ENCODE peak calls at places on chromosomes 4 and X, in eight cellular contexts. One of them, this sample, is unnamed.

GRCh38 chr4:89410687-89411086 is 103.1 kb upstream of the GPRIN3 start:
- DNase-seq in NCI-H2029 treated with DMSO at 0.1 percent for 48 hours: no peak
- DNase-seq in ascending aorta: no peak
- DNase-seq in NCI-H748 treated with DMSO at 0.1 percent for 48 hours: no peak
- DNase-seq in GM19239: no peak
- DNase-seq in nephron progenitor cell: no peak
- DNase-seq in activated CD4-positive, alpha-beta T cell treated with anti-CD3 and anti-CD28 coated beads, Interleukin-2, amount 50 U/mL, for 1 hour: no peak
- DNase-seq in activated naive CD8-positive, alpha-beta T cell treated with anti-CD3 and anti-CD28 coated beads for 36 hours: no peak
- DNase-seq in this sample: no peak

GRCh38 chr4:185016946-185017797 is 1.1 kb upstream of the HELT start:
- DNase-seq in NCI-H2029 treated with DMSO at 0.1 percent for 48 hours: no peak
- DNase-seq in ascending aorta: no peak
- DNase-seq in NCI-H748 treated with DMSO at 0.1 percent for 48 hours: no peak
- DNase-seq in GM19239: no peak
- DNase-seq in nephron progenitor cell: no peak
- DNase-seq in activated CD4-positive, alpha-beta T cell treated with anti-CD3 and anti-CD28 coated beads, Interleukin-2, amount 50 U/mL, for 1 hour: no peak
- DNase-seq in activated naive CD8-positive, alpha-beta T cell treated with anti-CD3 and anti-CD28 coated beads for 36 hours: no peak
- DNase-seq in this sample: no peak

GRCh38 chr4:66639361-66639760 is 905.9 kb downstream of the CENPC start:
- DNase-seq in NCI-H2029 treated with DMSO at 0.1 percent for 48 hours: no peak
- DNase-seq in ascending aorta: no peak
- DNase-seq in NCI-H748 treated with DMSO at 0.1 percent for 48 hours: no peak
- DNase-seq in GM19239: no peak
- DNase-seq in nephron progenitor cell: no peak
- DNase-seq in activated CD4-positive, alpha-beta T cell treated with anti-CD3 and anti-CD28 coated beads, Interleukin-2, amount 50 U/mL, for 1 hour: no peak
- DNase-seq in activated naive CD8-positive, alpha-beta T cell treated with anti-CD3 and anti-CD28 coated beads for 36 hours: no peak
- DNase-seq in this sample: no peak

GRCh38 chr4:48081196-48081595 is 52.9 kb downstream of the TXK start:
- DNase-seq in NCI-H2029 treated with DMSO at 0.1 percent for 48 hours: no peak
- DNase-seq in ascending aorta: no peak
- DNase-seq in NCI-H748 treated with DMSO at 0.1 percent for 48 hours: no peak
- DNase-seq in GM19239: no peak
- DNase-seq in nephron progenitor cell: no peak
- DNase-seq in activated CD4-positive, alpha-beta T cell treated with anti-CD3 and anti-CD28 coated beads, Interleukin-2, amount 50 U/mL, for 1 hour: no peak
- DNase-seq in activated naive CD8-positive, alpha-beta T cell treated with anti-CD3 and anti-CD28 coated beads for 36 hours: no peak
- DNase-seq in this sample: no peak

GRCh38 chrX:3526749-3527148 is 180.3 kb upstream of the MXRA5 start:
- DNase-seq in NCI-H2029 treated with DMSO at 0.1 percent for 48 hours: no peak
- DNase-seq in ascending aorta: no peak
- DNase-seq in NCI-H748 treated with DMSO at 0.1 percent for 48 hours: no peak
- DNase-seq in GM19239: no peak
- DNase-seq in nephron progenitor cell: no peak
- DNase-seq in activated CD4-positive, alpha-beta T cell treated with anti-CD3 and anti-CD28 coated beads, Interleukin-2, amount 50 U/mL, for 1 hour: no peak
- DNase-seq in activated naive CD8-positive, alpha-beta T cell treated with anti-CD3 and anti-CD28 coated beads for 36 hours: no peak
- DNase-seq in this sample: no peak

GRCh38 chrX:55638933-55639332 is 15.7 kb downstream of the FOXR2 start:
- DNase-seq in NCI-H2029 treated with DMSO at 0.1 percent for 48 hours: no peak
- DNase-seq in ascending aorta: no peak
- DNase-seq in NCI-H748 treated with DMSO at 0.1 percent for 48 hours: no peak
- DNase-seq in GM19239: no peak
- DNase-seq in nephron progenitor cell: no peak
- DNase-seq in activated CD4-positive, alpha-beta T cell treated with anti-CD3 and anti-CD28 coated beads, Interleukin-2, amount 50 U/mL, for 1 hour: no peak
- DNase-seq in activated naive CD8-positive, alpha-beta T cell treated with anti-CD3 and anti-CD28 coated beads for 36 hours: no peak
- DNase-seq in this sample: no peak

GRCh38 chr4:185332575-185333464 is 62.9 kb downstream of the LRP2BP start:
- DNase-seq in NCI-H2029 treated with DMSO at 0.1 percent for 48 hours: no peak
- DNase-seq in ascending aorta: no peak
- DNase-seq in NCI-H748 treated with DMSO at 0.1 percent for 48 hours: no peak
- DNase-seq in GM19239: no peak
- DNase-seq in nephron progenitor cell: no peak
- DNase-seq in activated CD4-positive, alpha-beta T cell treated with anti-CD3 and anti-CD28 coated beads, Interleukin-2, amount 50 U/mL, for 1 hour: no peak
- DNase-seq in activated naive CD8-positive, alpha-beta T cell treated with anti-CD3 and anti-CD28 coated beads for 36 hours: no peak
- DNase-seq in this sample: no peak

GRCh38 chr4:119666653-119667091 is 38.1 kb upstream of the PDE5A start:
- DNase-seq in NCI-H2029 treated with DMSO at 0.1 percent for 48 hours: no peak
- DNase-seq in ascending aorta: no peak
- DNase-seq in NCI-H748 treated with DMSO at 0.1 percent for 48 hours: peak; percentile 38
- DNase-seq in GM19239: no peak
- DNase-seq in nephron progenitor cell: no peak
- DNase-seq in activated CD4-positive, alpha-beta T cell treated with anti-CD3 and anti-CD28 coated beads, Interleukin-2, amount 50 U/mL, for 1 hour: no peak
- DNase-seq in activated naive CD8-positive, alpha-beta T cell treated with anti-CD3 and anti-CD28 coated beads for 36 hours: no peak
- DNase-seq in this sample: no peak

GRCh38 chr4:173834151-173834550 is 304.1 kb upstream of the HAND2 start:
- DNase-seq in NCI-H2029 treated with DMSO at 0.1 percent for 48 hours: no peak
- DNase-seq in ascending aorta: no peak
- DNase-seq in NCI-H748 treated with DMSO at 0.1 percent for 48 hours: no peak
- DNase-seq in GM19239: no peak
- DNase-seq in nephron progenitor cell: no peak
- DNase-seq in activated CD4-positive, alpha-beta T cell treated with anti-CD3 and anti-CD28 coated beads, Interleukin-2, amount 50 U/mL, for 1 hour: no peak
- DNase-seq in activated naive CD8-positive, alpha-beta T cell treated with anti-CD3 and anti-CD28 coated beads for 36 hours: no peak
- DNase-seq in this sample: peak; percentile 20

GRCh38 chr4:1330761-1331590 is 16.0 kb upstream of the UVSSA start:
- DNase-seq in NCI-H2029 treated with DMSO at 0.1 percent for 48 hours: no peak
- DNase-seq in ascending aorta: no peak
- DNase-seq in NCI-H748 treated with DMSO at 0.1 percent for 48 hours: no peak
- DNase-seq in GM19239: no peak
- DNase-seq in nephron progenitor cell: no peak
- DNase-seq in activated CD4-positive, alpha-beta T cell treated with anti-CD3 and anti-CD28 coated beads, Interleukin-2, amount 50 U/mL, for 1 hour: peak; percentile 59
- DNase-seq in activated naive CD8-positive, alpha-beta T cell treated with anti-CD3 and anti-CD28 coated beads for 36 hours: peak; percentile 37
- DNase-seq in this sample: no peak

GRCh38 chr4:55742655-55743191 is 76.9 kb upstream of the EXOC1L start:
- DNase-seq in NCI-H2029 treated with DMSO at 0.1 percent for 48 hours: no peak
- DNase-seq in ascending aorta: no peak
- DNase-seq in NCI-H748 treated with DMSO at 0.1 percent for 48 hours: no peak
- DNase-seq in GM19239: no peak
- DNase-seq in nephron progenitor cell: peak; percentile 12
- DNase-seq in activated CD4-positive, alpha-beta T cell treated with anti-CD3 and anti-CD28 coated beads, Interleukin-2, amount 50 U/mL, for 1 hour: no peak
- DNase-seq in activated naive CD8-positive, alpha-beta T cell treated with anti-CD3 and anti-CD28 coated beads for 36 hours: no peak
- DNase-seq in this sample: peak; percentile 24

GRCh38 chr4:169971456-169972015 is 54.7 kb downstream of the MFAP3L start:
- DNase-seq in NCI-H2029 treated with DMSO at 0.1 percent for 48 hours: no peak
- DNase-seq in ascending aorta: peak; percentile 75
- DNase-seq in NCI-H748 treated with DMSO at 0.1 percent for 48 hours: no peak
- DNase-seq in GM19239: no peak
- DNase-seq in nephron progenitor cell: no peak
- DNase-seq in activated CD4-positive, alpha-beta T cell treated with anti-CD3 and anti-CD28 coated beads, Interleukin-2, amount 50 U/mL, for 1 hour: no peak
- DNase-seq in activated naive CD8-positive, alpha-beta T cell treated with anti-CD3 and anti-CD28 coated beads for 36 hours: no peak
- DNase-seq in this sample: no peak

GRCh38 chrX:141467442-141467841 is 117.1 kb downstream of the SPANXA1 start:
- DNase-seq in NCI-H2029 treated with DMSO at 0.1 percent for 48 hours: no peak
- DNase-seq in ascending aorta: no peak
- DNase-seq in NCI-H748 treated with DMSO at 0.1 percent for 48 hours: no peak
- DNase-seq in GM19239: no peak
- DNase-seq in nephron progenitor cell: no peak
- DNase-seq in activated CD4-positive, alpha-beta T cell treated with anti-CD3 and anti-CD28 coated beads, Interleukin-2, amount 50 U/mL, for 1 hour: no peak
- DNase-seq in activated naive CD8-positive, alpha-beta T cell treated with anti-CD3 and anti-CD28 coated beads for 36 hours: no peak
- DNase-seq in this sample: peak; percentile 35

GRCh38 chr4:81833596-81833995 is 361.9 kb upstream of the RASGEF1B start:
- DNase-seq in NCI-H2029 treated with DMSO at 0.1 percent for 48 hours: no peak
- DNase-seq in ascending aorta: no peak
- DNase-seq in NCI-H748 treated with DMSO at 0.1 percent for 48 hours: no peak
- DNase-seq in GM19239: no peak
- DNase-seq in nephron progenitor cell: no peak
- DNase-seq in activated CD4-positive, alpha-beta T cell treated with anti-CD3 and anti-CD28 coated beads, Interleukin-2, amount 50 U/mL, for 1 hour: no peak
- DNase-seq in activated naive CD8-positive, alpha-beta T cell treated with anti-CD3 and anti-CD28 coated beads for 36 hours: no peak
- DNase-seq in this sample: no peak

GRCh38 chr4:165502919-165503907 is 124.4 kb downstream of the CPE start:
- DNase-seq in NCI-H2029 treated with DMSO at 0.1 percent for 48 hours: no peak
- DNase-seq in ascending aorta: no peak
- DNase-seq in NCI-H748 treated with DMSO at 0.1 percent for 48 hours: no peak
- DNase-seq in GM19239: no peak
- DNase-seq in nephron progenitor cell: no peak
- DNase-seq in activated CD4-positive, alpha-beta T cell treated with anti-CD3 and anti-CD28 coated beads, Interleukin-2, amount 50 U/mL, for 1 hour: no peak
- DNase-seq in activated naive CD8-positive, alpha-beta T cell treated with anti-CD3 and anti-CD28 coated beads for 36 hours: no peak
- DNase-seq in this sample: peak; percentile 4

GRCh38 chr4:72314869-72315268 is 254.2 kb downstream of the ADAMTS3 start:
- DNase-seq in NCI-H2029 treated with DMSO at 0.1 percent for 48 hours: no peak
- DNase-seq in ascending aorta: peak; percentile 65
- DNase-seq in NCI-H748 treated with DMSO at 0.1 percent for 48 hours: no peak
- DNase-seq in GM19239: no peak
- DNase-seq in nephron progenitor cell: no peak
- DNase-seq in activated CD4-positive, alpha-beta T cell treated with anti-CD3 and anti-CD28 coated beads, Interleukin-2, amount 50 U/mL, for 1 hour: no peak
- DNase-seq in activated naive CD8-positive, alpha-beta T cell treated with anti-CD3 and anti-CD28 coated beads for 36 hours: no peak
- DNase-seq in this sample: peak; percentile 1

GRCh38 chrX:122625239-122625638 is 558.8 kb upstream of the GRIA3 start:
- DNase-seq in NCI-H2029 treated with DMSO at 0.1 percent for 48 hours: no peak
- DNase-seq in ascending aorta: no peak
- DNase-seq in NCI-H748 treated with DMSO at 0.1 percent for 48 hours: no peak
- DNase-seq in GM19239: no peak
- DNase-seq in nephron progenitor cell: no peak
- DNase-seq in activated CD4-positive, alpha-beta T cell treated with anti-CD3 and anti-CD28 coated beads, Interleukin-2, amount 50 U/mL, for 1 hour: no peak
- DNase-seq in activated naive CD8-positive, alpha-beta T cell treated with anti-CD3 and anti-CD28 coated beads for 36 hours: no peak
- DNase-seq in this sample: no peak

This sample was measured in A549.